ENCODE peak calls at places on chromosomes 2 and 18, in five cellular contexts. H, J, V, P and I are unnamed samples.

GRCh38 chr18:3451989-3452749 is 2.2 kb downstream of the TGIF1 start:
- DNase-seq in P (peak), V (no peak), H (peak), J (peak), I (no peak)

GRCh38 chr2:178241852-178242551 is 47.7 kb downstream of the OSBPL6 start:
- DNase-seq in V (peak), H (no peak), J (peak), P (no peak), I (peak)

GRCh38 chr2:84904717-84905174 is 710 bp upstream of the TMSB10 start:
- DNase-seq in H (peak), V (no peak), P (peak), J (peak), I (no peak)

GRCh38 chr18:49055787-49056186 is 105.0 kb upstream of the SMAD7 start:
- DNase-seq in H (peak), V (no peak), J (peak), P (peak), I (no peak)

GRCh38 chr2:100832885-100833284 is 12.9 kb downstream of the NPAS2 start:
- DNase-seq in V (no peak), P (no peak), J (no peak), H (no peak), I (no peak)

GRCh38 chr18:63317982-63318881 is 1.3 kb downstream of the BCL2 start:
- DNase-seq in H (peak), V (no peak), J (no peak), P (peak), I (no peak)

GRCh38 chr2:233065954-233066470 is 5.9 kb downstream of the INPP5D start:
- DNase-seq in J (no peak), V (no peak), H (no peak), P (no peak), I (no peak)

GRCh38 chr18:47758000-47758399 is 172.5 kb downstream of the SMAD2 start:
- DNase-seq in J (no peak), P (no peak), V (no peak), H (no peak), I (no peak)

GRCh38 chr18:31203086-31203793 is 40.6 kb upstream of the DSC1 start:
- DNase-seq in J (no peak), V (no peak), P (peak), H (no peak), I (no peak)

GRCh38 chr2:217038001-217038400 is 178.1 kb upstream of the TNP1 start:
- DNase-seq in V (no peak), J (no peak), H (no peak), P (no peak), I (no peak)

GRCh38 chr2:218005486-218005885 is 2.7 kb upstream of the TNS1 start:
- DNase-seq in P (no peak), H (no peak), V (no peak), J (no peak), I (no peak)

GRCh38 chr2:240235811-240236210 is 95.4 kb upstream of the OTOS start:
- DNase-seq in V (no peak), H (no peak), P (no peak), J (no peak), I (no peak)

GRCh38 chr2:175929850-175930249 is 72.2 kb downstream of the LNPK start:
- DNase-seq in J (peak), V (no peak), P (no peak), H (no peak), I (no peak)

GRCh38 chr2:120108049-120108448 is 95.2 kb downstream of the EPB41L5 start:
- DNase-seq in J (peak), V (peak), P (no peak), H (no peak), I (no peak)

GRCh38 chr2:150916434-150916833 is 345.2 kb downstream of the RBM43 start:
- DNase-seq in H (no peak), P (no peak), J (no peak), V (no peak), I (no peak)

GRCh38 chr2:164542584-164543021 is 78.7 kb downstream of the GRB14 start:
- DNase-seq in V (peak), J (peak), H (no peak), P (no peak), I (no peak)

GRCh38 chr2:174753038-174753633 is 11.1 kb downstream of the CHRNA1 start:
- DNase-seq in P (no peak), V (no peak), H (peak), J (no peak), I (no peak)

GRCh38 chr18:49934457-49934856 is 121.1 kb upstream of the ACAA2 start:
- DNase-seq in H (no peak), V (no peak), P (no peak), J (no peak), I (no peak)

GRCh38 chr2:55839182-55839819 is 84.3 kb downstream of the EFEMP1 start:
- DNase-seq in P (no peak), H (no peak), V (no peak), J (no peak), I (no peak)

GRCh38 chr18:63025251-63025710 is 294.3 kb downstream of the BCL2 start:
- DNase-seq in H (no peak), V (no peak), J (no peak), P (no peak), I (no peak)

GRCh38 chr2:207674826-207675225 is 36.6 kb upstream of the CCNYL1 start:
- DNase-seq in P (no peak), H (no peak), J (no peak), V (no peak), I (no peak)

GRCh38 chr2:72988726-72989273 is 71.5 kb downstream of the EMX1 start:
- DNase-seq in V (no peak), P (no peak), J (no peak), H (no peak), I (no peak)

GRCh38 chr2:15253817-15254216 is 307.3 kb downstream of the NBAS start:
- DNase-seq in H (no peak), V (no peak), J (no peak), P (no peak), I (no peak)

GRCh38 chr2:149409506-149409905 is 79.1 kb downstream of the LYPD6 start:
- DNase-seq in J (no peak), V (no peak), H (no peak), P (no peak), I (no peak)

GRCh38 chr2:85429213-85429923 is 10.9 kb downstream of the SH2D6 start:
- DNase-seq in H (no peak), J (no peak), V (no peak), P (no peak), I (no peak)

GRCh38 chr2:121999273-121999672 is 243.8 kb downstream of the TSN start:
- DNase-seq in V (peak), H (no peak), J (peak), P (no peak), I (no peak)

GRCh38 chr2:109339519-109339991 is 210.6 kb downstream of the SH3RF3 start:
- DNase-seq in P (no peak), H (no peak), V (no peak), J (peak), I (no peak)